ENCODE peak calls at places on chromosomes 11 and 22, in eight cellular contexts. T is endothelial cell of umbilical vein, H is heart right ventricle, J is mesenchymal stem cell, Y is stomach, I is mammary epithelial cell, O is right atrium auricular region, F is GM23338. U is an unnamed sample.

GRCh38 chr11:107665016-107665415 is 46.8 kb downstream of the SLN start:
- DNase-seq in T (no peak), H (no peak), J (no peak), Y (no peak), I (peak; percentile 9), O (no peak), F (no peak), U (no peak)

GRCh38 chr22:26763633-26764295 is 106.4 kb downstream of the MIAT start:
- DNase-seq in T (no peak), H (no peak), J (peak; percentile 27), Y (no peak), I (peak; percentile 45), O (no peak), F (no peak), U (no peak)

GRCh38 chr11:44632466-44633123 is 67.1 kb downstream of the CD82 start:
- DNase-seq in T (peak; percentile 37), H (peak; percentile 51), J (peak; percentile 45), Y (peak; percentile 33), I (no peak), O (peak; percentile 58), F (peak; percentile 76), U (peak; percentile 50)

GRCh38 chr11:4184163-4184916 is 89.7 kb downstream of the RRM1 start:
- DNase-seq in T (no peak), H (peak; percentile 41), J (peak; percentile 16), Y (no peak), I (no peak), O (no peak), F (no peak), U (no peak)

GRCh38 chr22:24938741-24939341 is 7.7 kb downstream of the LHFPL7 start:
- DNase-seq in T (peak; percentile 43), H (no peak), J (peak; percentile 46), Y (no peak), I (peak; percentile 48), O (no peak), F (peak; percentile 94), U (no peak)

GRCh38 chr11:119907122-119907933 is 178.3 kb upstream of the NECTIN1 start:
- DNase-seq in T (no peak), H (no peak), J (no peak), Y (peak; percentile 90), I (no peak), O (no peak), F (no peak), U (no peak)

GRCh38 chr11:33179431-33179830 is 18.2 kb upstream of the CSTF3 start:
- DNase-seq in T (peak; percentile 81), H (no peak), J (peak; percentile 22), Y (no peak), I (no peak), O (no peak), F (peak; percentile 24), U (no peak)

GRCh38 chr11:128814856-128815705 is 52.0 kb downstream of the KCNJ1 start:
- DNase-seq in T (no peak), H (peak; percentile 49), J (peak; percentile 87), Y (no peak), I (peak; percentile 76), O (peak; percentile 74), F (peak; percentile 98), U (no peak)

GRCh38 chr22:28051787-28052356 is 132.8 kb upstream of the PITPNB start:
- DNase-seq in T (peak; percentile 66), H (peak; percentile 81), J (peak; percentile 66), Y (peak; percentile 74), I (peak; percentile 25), O (peak; percentile 75), F (peak; percentile 83), U (no peak)

GRCh38 chr11:116865696-116866095 is 28.3 kb upstream of the APOA1 start:
- DNase-seq in T (no peak), H (no peak), J (peak; percentile 40), Y (no peak), I (no peak), O (no peak), F (no peak), U (no peak)

GRCh38 chr11:72652871-72653615 is 21.2 kb downstream of the PDE2A start:
- DNase-seq in T (no peak), H (no peak), J (no peak), Y (no peak), I (no peak), O (no peak), F (peak; percentile 91), U (no peak)

GRCh38 chr22:42803454-42803853 is 53.6 kb downstream of the ARFGAP3 start:
- DNase-seq in T (no peak), H (peak; percentile 55), J (no peak), Y (peak; percentile 80), I (no peak), O (no peak), F (no peak), U (peak; percentile 45)

GRCh38 chr11:114319716-114320328 is 23.6 kb downstream of the NNMT start:
- DNase-seq in T (no peak), H (no peak), J (no peak), Y (no peak), I (no peak), O (no peak), F (peak; percentile 80), U (no peak)

GRCh38 chr11:64234840-64235379 is 526 bp downstream of the VEGFB start:
- DNase-seq in T (no peak), H (peak; percentile 69), J (peak; percentile 20), Y (peak; percentile 60), I (peak; percentile 27), O (no peak), F (peak; percentile 70), U (no peak)

GRCh38 chr11:2898366-2899079 is 12.9 kb upstream of the CDKN1C start:
- DNase-seq in T (peak; percentile 88), H (peak; percentile 46), J (peak; percentile 96), Y (peak; percentile 57), I (peak; percentile 81), O (peak; percentile 84), F (no peak), U (peak; percentile 84)

GRCh38 chr11:40491341-40491740 is 968.1 kb downstream of the LRRC4C start:
- DNase-seq in T (no peak), H (no peak), J (no peak), Y (no peak), I (no peak), O (no peak), F (no peak), U (no peak)

GRCh38 chr11:9489366-9489765 is 28.6 kb downstream of the ZNF143 start:
- DNase-seq in T (no peak), H (no peak), J (no peak), Y (no peak), I (peak; percentile 5), O (no peak), F (no peak), U (no peak)

GRCh38 chr22:42907404-42908081 is 50.5 kb upstream of the ARFGAP3 start:
- DNase-seq in T (no peak), H (no peak), J (no peak), Y (no peak), I (peak; percentile 52), O (no peak), F (no peak), U (no peak)

GRCh38 chr11:4580124-4580523 is 1.4 kb upstream of the OR52I2 start:
- DNase-seq in T (no peak), H (no peak), J (no peak), Y (no peak), I (no peak), O (no peak), F (no peak), U (no peak)

GRCh38 chr11:64071849-64072248 is 36.1 kb downstream of the FLRT1 start:
- DNase-seq in T (no peak), H (no peak), J (no peak), Y (no peak), I (no peak), O (no peak), F (no peak), U (no peak)

GRCh38 chr11:118896921-118897591 is 13.4 kb downstream of the CXCR5 start:
- DNase-seq in T (no peak), H (no peak), J (no peak), Y (no peak), I (no peak), O (no peak), F (no peak), U (no peak)
- H3K27ac ChIP-seq in T (no peak overlapping the region), H (no peak overlapping the region), J (no peak overlapping the region), Y (no peak overlapping the region), I (no peak overlapping the region), O (no peak overlapping the region), F (peak overlapping the region; percentile 32), U (peak overlapping the region; percentile 26)

GRCh38 chr11:537622-538430 is 499 bp downstream of the LRRC56 start:
- DNase-seq in T (no peak), H (no peak), J (no peak), Y (no peak), I (no peak), O (no peak), F (no peak), U (no peak)
- H3K4me3 ChIP-seq in T (no peak overlapping the region), H (peak overlapping the region; percentile 76), J (no peak overlapping the region), Y (peak overlapping the region; percentile 82), I (no peak overlapping the region), O (peak overlapping the region; percentile 26), F (peak overlapping the region; percentile 73), U (peak overlapping the region; percentile 89)

DNA sequence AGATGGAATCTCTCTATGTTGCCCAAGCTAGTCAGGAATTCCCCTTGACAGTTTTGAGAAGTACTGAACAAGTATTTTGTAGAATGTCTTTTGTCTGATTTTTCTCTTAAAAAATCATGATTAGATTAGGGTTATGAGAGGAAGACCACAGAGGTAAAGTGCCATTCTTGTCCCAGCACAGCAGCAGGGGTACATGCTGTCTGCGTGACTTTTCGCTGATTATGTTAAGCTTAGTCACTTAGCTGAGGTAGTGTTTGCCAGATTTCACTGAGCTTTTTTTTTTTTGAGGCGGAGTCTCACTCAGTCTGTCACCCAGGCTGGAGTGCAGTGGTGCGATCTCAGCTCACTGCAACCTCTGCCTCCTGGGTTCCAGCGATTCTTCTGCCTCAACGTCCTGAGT is 13.6 kb upstream of the NUP160 start:
- DNase-seq in T (no peak), H (no peak), J (peak; percentile 80), Y (no peak), I (no peak), O (no peak), F (no peak), U (no peak)
- H3K27ac ChIP-seq in T (no peak overlapping the region), H (no peak overlapping the region), J (no peak overlapping the region), Y (no peak overlapping the region), I (no peak overlapping the region), O (no peak overlapping the region), F (no peak overlapping the region), U (no peak overlapping the region)

GRCh38 chr11:26613759-26614158 is 41.7 kb upstream of the MUC15 start:
- DNase-seq in T (no peak), H (no peak), J (no peak), Y (no peak), I (no peak), O (no peak), F (no peak), U (no peak)

GRCh38 chr11:26607725-26608506 is 35.9 kb upstream of the MUC15 start:
- DNase-seq in T (no peak), H (no peak), J (no peak), Y (no peak), I (no peak), O (no peak), F (no peak), U (no peak)

DNA sequence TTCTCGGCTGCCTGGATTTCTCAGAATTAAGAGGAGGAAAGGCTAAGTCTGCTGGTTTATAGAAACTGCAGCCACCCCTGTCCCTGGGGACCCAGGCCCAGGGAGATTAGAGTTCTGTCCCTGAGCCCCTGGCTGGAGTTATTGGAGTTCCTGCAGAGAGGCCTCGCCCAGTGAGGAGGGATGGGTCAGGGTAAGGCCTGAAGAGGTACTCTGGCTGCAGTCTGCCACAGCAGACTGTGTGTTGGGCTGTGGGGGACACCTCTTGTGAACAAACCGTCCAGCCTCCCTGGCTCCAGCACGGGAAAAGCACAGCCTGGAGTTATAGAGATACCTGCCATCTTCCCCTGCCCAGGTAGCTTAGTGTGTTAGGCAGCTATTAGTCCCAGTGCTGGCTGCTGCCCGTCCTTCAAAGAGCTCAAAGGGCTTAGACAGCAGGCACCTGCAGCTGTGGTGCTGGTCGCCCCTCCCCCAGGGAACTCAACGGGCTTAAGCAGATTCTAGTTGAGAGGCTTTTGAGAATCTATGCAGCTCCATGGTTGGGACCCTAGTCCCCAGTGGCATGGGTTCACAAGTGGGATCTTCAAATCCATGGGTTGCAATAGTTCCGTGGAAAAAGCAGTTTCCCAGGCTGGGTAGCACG is 36.6 kb upstream of the MUC15 start:
- DNase-seq in T (no peak), H (no peak), J (no peak), Y (no peak), I (no peak), O (no peak), F (no peak), U (no peak)
- H3K4me3 ChIP-seq in T (no peak overlapping the region), H (no peak overlapping the region), J (no peak overlapping the region), Y (no peak overlapping the region), I (no peak overlapping the region), O (no peak overlapping the region), F (no peak overlapping the region), U (no peak overlapping the region)